ENCODE peak calls at places on chromosomes 4 and X, in eight cellular contexts. Y, L, B, S, V, W, E and U are unnamed samples.

GRCh38 chr4:1337376-1337831 is 9.6 kb upstream of the UVSSA start:
- DNase-seq in Y (peak; percentile 82), L (peak; percentile 9), B (no peak), S (no peak), V (no peak), W (peak; percentile 55), E (peak; percentile 45), U (no peak)

GRCh38 chrX:34300871-34301270 is 168.8 kb upstream of the FAM47A start:
- DNase-seq in Y (no peak), L (peak; percentile 11), B (no peak), S (peak; percentile 47), V (no peak), W (no peak), E (peak; percentile 58), U (peak; percentile 13)

GRCh38 chr4:41880022-41880837 is 55.0 kb upstream of the TMEM33 start:
- DNase-seq in Y (no peak), L (no peak), B (peak; percentile 51), S (peak; percentile 37), V (no peak), W (no peak), E (no peak), U (no peak)

GRCh38 chrX:106783716-106784115 is 18.8 kb upstream of the TBC1D8B start:
- DNase-seq in Y (no peak), L (no peak), B (no peak), S (no peak), V (no peak), W (no peak), E (no peak), U (no peak)

GRCh38 chr4:6591305-6591704 is 16.3 kb downstream of the MAN2B2 start:
- DNase-seq in Y (no peak), L (no peak), B (no peak), S (no peak), V (no peak), W (no peak), E (no peak), U (no peak)

GRCh38 chr4:24583451-24584174 is 741 bp downstream of the DHX15 start:
- DNase-seq in Y (peak; percentile 82), L (peak; percentile 59), B (peak; percentile 69), S (peak; percentile 60), V (peak; percentile 75), W (peak; percentile 40), E (peak; percentile 57), U (no peak)

GRCh38 chrX:100070334-100070849 is 339.7 kb downstream of the PCDH19 start:
- DNase-seq in Y (no peak), L (no peak), B (no peak), S (no peak), V (no peak), W (no peak), E (no peak), U (no peak)

GRCh38 chrX:111467896-111468295 is 43.5 kb upstream of the SERTM2 start:
- DNase-seq in Y (no peak), L (no peak), B (no peak), S (no peak), V (peak; percentile 27), W (no peak), E (no peak), U (no peak)

GRCh38 chr4:55838356-55838755 is 15.1 kb upstream of the EXOC1 start:
- DNase-seq in Y (no peak), L (no peak), B (no peak), S (no peak), V (no peak), W (no peak), E (peak; percentile 44), U (no peak)

GRCh38 chr4:101701551-101701950 is 89.0 kb upstream of the BANK1 start:
- DNase-seq in Y (no peak), L (no peak), B (no peak), S (no peak), V (no peak), W (no peak), E (no peak), U (no peak)

GRCh38 chr4:60724623-60725022 is 475.5 kb upstream of the ADGRL3 start:
- DNase-seq in Y (no peak), L (peak; percentile 75), B (no peak), S (no peak), V (no peak), W (no peak), E (peak; percentile 61), U (no peak)

GRCh38 chr4:111639876-111640275 is 505.4 kb upstream of the FAM241A start:
- DNase-seq in Y (no peak), L (peak; percentile 35), B (no peak), S (no peak), V (no peak), W (no peak), E (peak; percentile 61), U (no peak)

GRCh38 chrX:147565239-147565638 is 346.5 kb upstream of the FMR1 start:
- DNase-seq in Y (no peak), L (no peak), B (no peak), S (no peak), V (no peak), W (no peak), E (peak; percentile 6), U (no peak)

GRCh38 chr4:165426769-165427168 is 48.0 kb downstream of the CPE start:
- DNase-seq in Y (no peak), L (no peak), B (no peak), S (no peak), V (no peak), W (no peak), E (no peak), U (no peak)

GRCh38 chr4:113368056-113368455 is 318.6 kb downstream of the ANK2 start:
- DNase-seq in Y (no peak), L (no peak), B (no peak), S (no peak), V (no peak), W (no peak), E (peak; percentile 91), U (no peak)

GRCh38 chr4:86493460-86493859 is 100.7 kb upstream of the PTPN13 start:
- DNase-seq in Y (no peak), L (no peak), B (no peak), S (no peak), V (no peak), W (no peak), E (peak; percentile 52), U (no peak)

GRCh38 chr4:14856076-14856926 is 146.0 kb upstream of the CPEB2 start:
- DNase-seq in Y (peak; percentile 79), L (peak; percentile 88), B (peak; percentile 66), S (no peak), V (no peak), W (peak; percentile 34), E (peak; percentile 100), U (peak; percentile 100)

GRCh38 chrX:68072016-68072415 is 361.3 kb downstream of the OPHN1 start:
- DNase-seq in Y (no peak), L (no peak), B (no peak), S (no peak), V (no peak), W (no peak), E (peak; percentile 51), U (no peak)

GRCh38 chrX:39654183-39654925 is 443.4 kb downstream of the BCOR start:
- DNase-seq in Y (no peak), L (no peak), B (no peak), S (no peak), V (no peak), W (no peak), E (no peak), U (no peak)